ENCODE peak calls at places on chromosomes 7 and 10, in seven cellular contexts. G, R, X, A, D, F and H are unnamed samples.

GRCh38 chr10:34931216-34931615 is 116.1 kb upstream of the PARD3 start:
- DNase-seq in G (no peak), R (no peak), X (no peak), A (no peak), D (no peak), F (no peak), H (no peak)

GRCh38 chr10:123270221-123270620 is 116.0 kb downstream of the BUB3 start:
- DNase-seq in G (no peak), R (peak; percentile 38), X (no peak), A (no peak), D (no peak), F (no peak), H (no peak)

GRCh38 chr7:9231683-9232082 is 798.3 kb downstream of the NXPH1 start:
- DNase-seq in G (peak; percentile 86), R (no peak), X (no peak), A (no peak), D (no peak), F (no peak), H (no peak)

GRCh38 chr7:75660566-75661215 is 78.0 kb downstream of the HIP1 start:
- DNase-seq in G (no peak), R (no peak), X (no peak), A (no peak), D (no peak), F (no peak), H (no peak)

GRCh38 chr7:45469103-45469502 is 105.1 kb upstream of the ADCY1 start:
- DNase-seq in G (no peak), R (peak; percentile 83), X (no peak), A (no peak), D (no peak), F (no peak), H (no peak)

GRCh38 chr10:20276127-20276979 is 460.1 kb downstream of the PLXDC2 start:
- DNase-seq in G (peak; percentile 87), R (peak; percentile 28), X (no peak), A (no peak), D (no peak), F (no peak), H (no peak)

GRCh38 chr10:20105931-20106330 is 289.7 kb downstream of the PLXDC2 start:
- DNase-seq in G (no peak), R (peak; percentile 10), X (no peak), A (no peak), D (no peak), F (no peak), H (no peak)

GRCh38 chr7:64651203-64651602 is 14.7 kb upstream of the ZNF107 start:
- DNase-seq in G (no peak), R (no peak), X (no peak), A (no peak), D (no peak), F (no peak), H (no peak)

GRCh38 chr10:71471957-71472365 is 75.2 kb downstream of the CDH23 start:
- DNase-seq in G (no peak), R (no peak), X (no peak), A (no peak), D (no peak), F (no peak), H (no peak)

GRCh38 chr7:129258649-129259389 is 34.0 kb downstream of the AHCYL2 start:
- DNase-seq in G (no peak), R (no peak), X (no peak), A (no peak), D (no peak), F (no peak), H (no peak)

GRCh38 chr7:135644729-135645128 is 17.6 kb upstream of the STMP1 start:
- DNase-seq in G (no peak), R (no peak), X (no peak), A (no peak), D (no peak), F (no peak), H (no peak)

GRCh38 chr10:29767958-29768357 is 133.2 kb upstream of the SVIL start:
- DNase-seq in G (no peak), R (no peak), X (no peak), A (no peak), D (no peak), F (no peak), H (no peak)

GRCh38 chr7:17622443-17622842 is 317.9 kb downstream of the SNX13 start:
- DNase-seq in G (no peak), R (no peak), X (no peak), A (no peak), D (no peak), F (no peak), H (no peak)

GRCh38 chr10:79221110-79222051 is 125.9 kb upstream of the PPIF start:
- DNase-seq in G (no peak), R (no peak), X (peak; percentile 64), A (no peak), D (no peak), F (no peak), H (no peak)